ENCODE peak calls at places on chromosomes 1 and 21, in ten cellular contexts. B is uterus, G is hepatocyte, M is ELF-1, R is substantia nigra, X is activated T-helper 1 cell treated with Interleukin-2 at 50 U/mL for 16 hours, D is ELR, S is cardiac septum, K is GM10248, Q is AG09309. F is an unnamed sample.
A peak's percentile ranks its signal among the peaks of the same experiment; 100 is the strongest.

GRCh38 chr1:214022810-214023425 is 35.1 kb downstream of the PROX1 start:
- DNase-seq in K (no peak), S (no peak), D (no peak), R (no peak), M (no peak), X (no peak), G (no peak), Q (no peak), B (no peak), F (no peak)

GRCh38 chr1:41609166-41609883 is 124.8 kb upstream of the EDN2 start:
- DNase-seq in G (no peak), R (no peak), S (no peak), B (no peak), D (no peak), K (no peak), X (no peak), Q (no peak), M (no peak), F (no peak)

GRCh38 chr1:938088-938683 is 14.5 kb downstream of the SAMD11 start:
- DNase-seq in K (no peak), G (peak; percentile 60), R (no peak), B (peak; percentile 52), S (no peak), Q (no peak), X (no peak), M (no peak), D (peak; percentile 64), F (peak; percentile 74)

GRCh38 chr1:226655251-226656163 is 83.6 kb downstream of the ITPKB start:
- DNase-seq in X (no peak), M (no peak), S (no peak), Q (no peak), B (no peak), G (no peak), K (no peak), D (no peak), R (no peak), F (peak; percentile 61)

GRCh38 chr1:206982216-206982615 is 12.0 kb upstream of the FCAMR start:
- DNase-seq in B (no peak), D (peak; percentile 68), X (peak; percentile 31), K (peak; percentile 77), S (no peak), M (peak; percentile 67), R (no peak), Q (peak; percentile 8), G (peak; percentile 69), F (peak; percentile 83)

GRCh38 chr21:29217818-29218252 is 80.9 kb upstream of the BACH1 start:
- DNase-seq in R (no peak), S (no peak), B (no peak), D (peak; percentile 98), M (no peak), X (no peak), K (no peak), G (peak; percentile 27), Q (peak; percentile 95), F (peak; percentile 64)

GRCh38 chr1:6969106-6969505 is 183.9 kb downstream of the CAMTA1 start:
- DNase-seq in G (no peak), B (no peak), R (no peak), D (peak; percentile 67), X (no peak), M (no peak), S (peak; percentile 27), Q (no peak), K (no peak), F (no peak)

GRCh38 chr1:155186266-155186954 is 12.8 kb downstream of the TRIM46 start:
- DNase-seq in M (peak; percentile 15), D (no peak), Q (no peak), G (peak; percentile 54), B (no peak), X (no peak), R (no peak), S (peak; percentile 31), K (no peak), F (peak; percentile 84)

GRCh38 chr1:111857251-111857651 is 101.5 kb downstream of the DDX20 start:
- DNase-seq in D (no peak), M (no peak), R (no peak), X (no peak), G (no peak), Q (no peak), B (no peak), S (no peak), K (no peak), F (no peak)

GRCh38 chr21:46051821-46052675 is 45.9 kb upstream of the COL6A2 start:
- DNase-seq in K (no peak), X (no peak), B (peak; percentile 24), D (no peak), S (peak; percentile 63), G (no peak), Q (no peak), M (no peak), R (no peak), F (no peak)

GRCh38 chr1:94980049-94980908 is 53.4 kb upstream of the CNN3 start:
- DNase-seq in R (no peak), S (no peak), B (no peak), Q (no peak), D (peak; percentile 19), X (no peak), G (no peak), M (no peak), K (no peak), F (no peak)

GRCh38 chr1:3054474-3054873 is 14.5 kb upstream of the PRDM16 start:
- DNase-seq in Q (no peak), S (peak; percentile 39), G (no peak), M (no peak), K (no peak), D (no peak), B (no peak), R (no peak), X (no peak), F (no peak)

GRCh38 chr1:245168090-245168489 is 13.3 kb downstream of the KIF26B start:
- DNase-seq in G (no peak), M (no peak), X (no peak), D (no peak), R (no peak), K (no peak), Q (no peak), B (no peak), S (no peak), F (no peak)

GRCh38 chr21:35139382-35139715 is 90.2 kb upstream of the RUNX1 start:
- DNase-seq in R (no peak), S (no peak), X (no peak), Q (no peak), G (no peak), K (peak; percentile 24), B (no peak), M (no peak), D (no peak), F (no peak)

GRCh38 chr1:2506901-2507565 is 19.4 kb downstream of the PANK4 start:
- DNase-seq in K (no peak), S (no peak), D (peak; percentile 24), Q (no peak), G (no peak), R (no peak), X (no peak), M (no peak), B (no peak), F (no peak)

GRCh38 chr1:211833174-211833820 is 2.7 kb upstream of the LPGAT1 start:
- DNase-seq in G (no peak), B (no peak), K (no peak), X (no peak), S (no peak), D (no peak), R (no peak), Q (no peak), M (no peak), F (no peak)

GRCh38 chr1:100461222-100461621 is 76.7 kb upstream of the GPR88 start:
- DNase-seq in M (peak; percentile 5), Q (no peak), K (no peak), R (no peak), S (no peak), B (no peak), G (no peak), X (no peak), D (no peak), F (no peak)

GRCh38 chr21:36665806-36666205 is 33.1 kb upstream of the SIM2 start:
- DNase-seq in G (no peak), S (no peak), X (no peak), B (no peak), M (no peak), K (no peak), R (no peak), D (no peak), Q (no peak), F (no peak)

GRCh38 chr1:9121891-9122409 is 7.0 kb downstream of the GPR157 start:
- DNase-seq in Q (no peak), X (no peak), B (no peak), S (no peak), K (peak; percentile 78), M (no peak), R (no peak), D (no peak), G (no peak), F (no peak)

GRCh38 chr1:160567858-160568682 is 11.2 kb downstream of the CD84 start:
- DNase-seq in K (no peak), Q (no peak), B (no peak), D (no peak), S (no peak), X (peak; percentile 56), M (no peak), G (no peak), R (no peak), F (no peak)

F was measured in DMS53.